ENCODE peak calls at places on chromosomes 1 and 21, in seven cellular contexts. B is stimulated activated naive B cell treated with anti-CD40 and anti-IgM and Interleukin-4, amounts not matched to agents 10 μg/mL and 1 μg/mL and 100 μg/mL, for 72 hours; E is colonic mucosa; M is iPS DF 19.7; F is activated T-cell treated with anti-CD3 and anti-CD28 coated beads for 48 hours; Q is activated CD4-positive, alpha-beta T cell treated with anti-CD3 and anti-CD28 coated beads, Interleukin-2, amount 10 ng/mL, durations not matched to agents 7 days and 5 days; K is lower lobe of right lung. Z is an unnamed sample.

GRCh38 chr21:42555756-42556438 is 42.2 kb downstream of the SLC37A1 start:
- DNase-seq in B (no peak), E (no peak), M (no peak), F (no peak), Q (no peak), K (peak; percentile 39), Z (no peak)

GRCh38 chr1:228376262-228376628 is 30.4 kb downstream of the TRIM11 start:
- DNase-seq in B (no peak), E (no peak), M (no peak), F (no peak), Q (no peak), K (no peak), Z (no peak)

GRCh38 chr1:71733121-71733520 is 549.2 kb downstream of the NEGR1 start:
- DNase-seq in B (no peak), E (no peak), M (no peak), F (no peak), Q (no peak), K (no peak), Z (no peak)

GRCh38 chr1:75203415-75204277 is 69.5 kb downstream of the LHX8 start:
- DNase-seq in B (no peak), E (no peak), M (peak; percentile 7), F (no peak), Q (no peak), K (no peak), Z (peak; percentile 64)

GRCh38 chr21:45615145-45615711 is 28.3 kb upstream of the PCBP3 start:
- DNase-seq in B (peak; percentile 48), E (peak; percentile 31), M (no peak), F (peak; percentile 68), Q (peak; percentile 70), K (no peak), Z (no peak)

GRCh38 chr1:5858844-5859407 is 133.3 kb downstream of the NPHP4 start:
- DNase-seq in B (no peak), E (no peak), M (no peak), F (no peak), Q (no peak), K (no peak), Z (no peak)

GRCh38 chr1:221573727-221574126 is 168.2 kb downstream of the DUSP10 start:
- DNase-seq in B (no peak), E (no peak), M (no peak), F (no peak), Q (no peak), K (no peak), Z (no peak)

GRCh38 chr1:162033445-162033844 is 9.8 kb upstream of the OLFML2B start:
- DNase-seq in B (no peak), E (no peak), M (no peak), F (no peak), Q (no peak), K (no peak), Z (no peak)

GRCh38 chr1:229938571-229938970 is 128.5 kb upstream of the GALNT2 start:
- DNase-seq in B (no peak), E (no peak), M (no peak), F (no peak), Q (no peak), K (no peak), Z (no peak)

GRCh38 chr1:37574834-37575479 is 18.2 kb downstream of the DNALI1 start:
- DNase-seq in B (no peak), E (no peak), M (no peak), F (no peak), Q (no peak), K (no peak), Z (no peak)

GRCh38 chr1:183471748-183472487 is 381 bp upstream of the SMG7 start:
- DNase-seq in B (peak; percentile 95), E (peak; percentile 99), M (peak; percentile 97), F (peak; percentile 93), Q (peak; percentile 97), K (peak; percentile 97), Z (peak; percentile 94)

GRCh38 chr1:12088607-12089006 is 25.5 kb downstream of the TNFRSF8 start:
- DNase-seq in B (no peak), E (no peak), M (no peak), F (no peak), Q (peak; percentile 70), K (peak; percentile 44), Z (no peak)

GRCh38 chr1:62800825-62801306 is 16.9 kb downstream of the ATG4C start:
- DNase-seq in B (peak; percentile 67), E (no peak), M (no peak), F (no peak), Q (no peak), K (no peak), Z (peak; percentile 86)